ENCODE peak calls at places on chromosomes 1 and 21, in six cellular contexts. I is CD8-positive, alpha-beta memory T cell; O is upper lobe of right lung; Y is thyroid gland; N is lower lobe of right lung; J is fibroblast of lung. B is an unnamed sample.

GRCh38 chr1:40478276-40478675 is 1.2 kb downstream of the ZFP69 start:
- DNase-seq in I (no peak), O (no peak), Y (no peak), N (no peak), J (no peak), B (no peak)

GRCh38 chr21:34900376-34900775 is 148.7 kb downstream of the RUNX1 start:
- DNase-seq in I (no peak), O (no peak), Y (no peak), N (no peak), J (peak; percentile 53), B (peak; percentile 82)

GRCh38 chr1:34695580-34695979 is 59.3 kb upstream of the GJB5 start:
- DNase-seq in I (no peak), O (no peak), Y (no peak), N (no peak), J (no peak), B (no peak)

GRCh38 chr1:216722841-216723240 is 388 bp downstream of the ESRRG start:
- DNase-seq in I (no peak), O (no peak), Y (peak; percentile 6), N (no peak), J (no peak), B (no peak)

GRCh38 chr1:89723144-89723543 is 90.2 kb downstream of the LRRC8C start:
- DNase-seq in I (no peak), O (no peak), Y (no peak), N (no peak), J (no peak), B (no peak)

GRCh38 chr1:1599030-1599916 is 662 bp downstream of the FNDC10 start:
- DNase-seq in I (peak; percentile 30), O (no peak), Y (peak; percentile 28), N (peak; percentile 66), J (peak; percentile 39), B (no peak)

GRCh38 chr1:243748706-243749283 is 101.2 kb downstream of the AKT3 start:
- DNase-seq in I (peak; percentile 31), O (no peak), Y (no peak), N (no peak), J (peak; percentile 79), B (no peak)

GRCh38 chr1:23330846-23331245 is 13.2 kb downstream of the HNRNPR start:
- DNase-seq in I (no peak), O (no peak), Y (no peak), N (no peak), J (no peak), B (no peak)

GRCh38 chr21:31911138-31911907 is 38.5 kb downstream of the HUNK start:
- DNase-seq in I (no peak), O (no peak), Y (no peak), N (no peak), J (peak; percentile 29), B (peak; percentile 90)

GRCh38 chr1:15028117-15028516 is 125.4 kb upstream of the TMEM51 start:
- DNase-seq in I (no peak), O (no peak), Y (peak; percentile 97), N (no peak), J (peak; percentile 98), B (peak; percentile 74)

GRCh38 chr21:26421724-26422123 is 151.4 kb downstream of the CYYR1 start:
- DNase-seq in I (no peak), O (no peak), Y (no peak), N (no peak), J (no peak), B (no peak)

DNA sequence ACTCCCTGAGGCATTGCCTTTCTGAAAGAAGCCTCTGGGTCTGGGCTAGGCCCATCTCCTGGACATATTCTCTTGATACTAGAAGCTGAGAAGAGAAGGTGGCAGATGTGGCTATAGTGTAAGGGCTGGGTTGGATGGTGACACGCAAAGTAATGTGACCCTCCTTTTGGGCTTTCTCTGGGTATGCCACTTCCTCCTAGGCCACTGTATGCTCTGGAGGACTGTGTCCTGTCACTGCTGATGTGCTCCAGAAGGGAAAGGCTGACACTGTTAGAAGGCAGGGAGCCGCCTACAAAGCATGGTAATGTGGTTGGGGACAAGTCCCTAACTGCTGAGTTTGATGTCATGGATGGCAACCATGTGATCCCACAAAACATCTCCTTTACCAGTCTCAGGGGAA is 112.2 kb downstream of the BCAR3 start:
- DNase-seq in I (no peak), O (no peak), Y (no peak), N (no peak), J (no peak), B (no peak)
- H3K36me3 ChIP-seq in I (no peaks in the 10 kb centered on the region), O (peaks cover 76% of the 10 kb centered on the region), Y (peaks cover 22% of the 10 kb centered on the region), N (peaks cover 85% of the 10 kb centered on the region), J (peaks cover 17% of the 10 kb centered on the region), B (peaks cover 17% of the 10 kb centered on the region)

DNA sequence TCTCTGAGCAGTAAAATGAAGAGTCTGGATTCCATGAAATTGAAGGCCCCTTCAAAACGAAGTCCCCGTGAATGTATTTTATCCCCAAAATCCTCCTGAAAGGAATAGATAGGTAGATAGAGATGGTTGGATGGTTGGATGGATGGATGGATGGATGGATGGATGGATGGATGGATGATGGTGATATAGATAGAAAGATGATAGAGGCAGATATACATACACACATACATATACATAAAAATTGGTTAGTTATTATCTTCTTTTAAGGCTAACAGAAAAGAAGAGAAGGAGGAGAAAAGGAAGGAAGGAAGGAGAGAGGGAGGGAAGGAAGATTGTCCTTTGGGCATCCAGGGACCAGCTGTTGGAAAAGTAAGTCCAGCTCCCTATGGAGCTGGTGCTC is 63.1 kb downstream of the SYF2 start:
- DNase-seq in I (no peak), O (no peak), Y (no peak), N (no peak), J (no peak), B (no peak)
- H3K4me3 ChIP-seq in I (no peak overlapping the region), O (no peak overlapping the region), Y (no peak overlapping the region), N (no peak overlapping the region), J (no peak overlapping the region), B (no peak overlapping the region)

GRCh38 chr21:42423197-42423675 is 19.5 kb downstream of the UBASH3A start:
- DNase-seq in I (peak; percentile 56), O (no peak), Y (no peak), N (peak; percentile 31), J (no peak), B (no peak)
- H3K27me3 ChIP-seq in I (no peaks in the 10 kb centered on the region), O (no peaks in the 10 kb centered on the region), Y (no peaks in the 10 kb centered on the region), N (peaks cover 6% of the 10 kb centered on the region), J (peaks cover 3% of the 10 kb centered on the region), B (no peaks in the 10 kb centered on the region)

DNA sequence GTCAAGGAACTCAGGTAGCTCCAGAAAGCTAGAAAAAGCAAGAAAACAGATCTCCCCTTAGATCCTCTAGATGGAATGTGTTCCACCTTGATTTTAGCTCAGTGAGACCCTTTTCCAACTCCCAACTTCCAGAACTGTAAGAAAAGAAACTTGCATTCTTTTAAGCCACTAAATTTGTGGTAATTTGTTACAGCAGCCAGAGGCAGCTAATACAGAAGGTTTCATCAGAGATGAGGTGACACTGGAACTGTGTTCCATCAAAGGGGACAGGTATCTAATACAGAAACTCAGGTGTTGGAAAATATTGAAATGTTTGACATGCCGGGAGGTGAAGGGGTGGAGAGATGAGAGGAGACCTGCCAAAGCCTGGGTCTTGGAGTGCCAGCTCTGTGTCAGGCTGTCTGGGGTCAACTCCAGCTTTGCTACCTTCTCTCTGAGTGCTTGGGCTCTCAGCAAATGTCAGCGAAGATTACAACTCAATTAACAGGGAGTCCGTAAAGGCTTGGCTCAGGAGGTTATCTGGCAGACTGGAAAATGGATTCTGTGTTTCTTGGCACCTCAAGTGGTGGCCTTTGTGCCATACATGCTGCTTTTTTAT is 71.3 kb downstream of the PLPP3 start:
- DNase-seq in I (no peak), O (no peak), Y (no peak), N (no peak), J (no peak), B (no peak)
- H3K36me3 ChIP-seq in I (no peaks in the 10 kb centered on the region), O (peaks cover 78% of the 10 kb centered on the region), Y (peaks cover 68% of the 10 kb centered on the region), N (peaks cover 78% of the 10 kb centered on the region), J (peaks cover 48% of the 10 kb centered on the region), B (peaks cover 39% of the 10 kb centered on the region)

GRCh38 chr1:52955129-52955970 is 28.3 kb downstream of the SCP2 start:
- DNase-seq in I (no peak), O (no peak), Y (no peak), N (no peak), J (peak; percentile 92), B (peak; percentile 87)
- H3K4me3 ChIP-seq in I (no peak overlapping the region), O (no peak overlapping the region), Y (no peak overlapping the region), N (no peak overlapping the region), J (no peak overlapping the region), B (no peak overlapping the region)

DNA sequence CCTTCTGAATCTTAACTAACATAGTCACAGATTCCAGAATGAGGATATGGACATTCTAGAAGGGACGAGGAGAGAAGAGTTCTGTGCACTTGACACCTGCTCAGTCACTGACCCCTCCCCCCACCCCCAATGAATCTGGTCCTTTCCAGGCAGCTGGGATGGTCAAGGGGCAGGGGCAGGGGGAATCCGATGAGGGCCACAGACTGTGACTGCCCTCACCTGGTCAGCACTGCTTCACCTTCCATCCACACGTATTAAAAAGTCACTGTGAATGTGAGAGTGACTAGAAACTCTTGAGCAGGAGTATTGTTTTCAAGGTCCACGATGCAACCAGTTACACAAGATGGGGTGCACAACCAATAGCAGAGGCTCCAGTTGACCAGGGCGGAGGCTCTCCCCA is 9.5 kb upstream of the PRAMEF12 start:
- DNase-seq in I (no peak), O (no peak), Y (no peak), N (no peak), J (no peak), B (no peak)
- H3K27me3 ChIP-seq in I (no peaks in the 10 kb centered on the region), O (peaks cover 4% of the 10 kb centered on the region), Y (no peaks in the 10 kb centered on the region), N (peaks cover 3% of the 10 kb centered on the region), J (no peaks in the 10 kb centered on the region), B (no peaks in the 10 kb centered on the region)